ENCODE peak calls at places on chromosomes 13 and 19, in seven cellular contexts. G is HCT116, P is H1, R is GM12878, L is K562, A is SK-N-SH, W is HepG2. K is an unnamed sample.

GRCh38 chr19:50968709-50969412 is 530 bp downstream of the KLK6 start:
- DNase-seq in G (no peak), P (no peak), R (no peak), L (no peak), A (no peak), W (no peak), K (no peak)

GRCh38 chr19:16436780-16437179 is 35.0 kb downstream of the EPS15L1 start:
- DNase-seq in G (no peak), P (no peak), R (no peak), L (no peak), A (no peak), W (no peak), K (no peak)

GRCh38 chr13:68304287-68304893 is 1074.3 kb upstream of the PCDH9 start:
- DNase-seq in G (peak), P (no peak), R (no peak), L (peak), A (peak), W (peak), K (peak)

GRCh38 chr13:24670927-24671326 is 9.3 kb upstream of the ATP12A start:
- DNase-seq in G (peak), P (no peak), R (no peak), L (peak), A (peak), W (no peak), K (no peak)

GRCh38 chr13:32206097-32206740 is 108.9 kb downstream of the ZAR1L start:
- DNase-seq in G (no peak), P (no peak), R (no peak), L (no peak), A (no peak), W (no peak), K (no peak)

GRCh38 chr13:27211771-27212364 is 39.5 kb upstream of the RPL21 start:
- DNase-seq in G (peak), P (no peak), R (no peak), L (no peak), A (no peak), W (no peak), K (no peak)

GRCh38 chr13:102346769-102347168 is 55.1 kb downstream of the FGF14 start:
- DNase-seq in G (no peak), P (no peak), R (no peak), L (no peak), A (no peak), W (no peak), K (no peak)

GRCh38 chr13:21232196-21232595 is 55.7 kb downstream of the MRPL57 start:
- DNase-seq in G (no peak), P (no peak), R (no peak), L (no peak), A (no peak), W (no peak), K (no peak)

GRCh38 chr19:2494447-2495129 is 18.7 kb downstream of the GADD45B start:
- DNase-seq in G (no peak), P (no peak), R (no peak), L (peak), A (peak), W (no peak), K (no peak)

GRCh38 chr13:113653264-113654174 is 4.5 kb downstream of the ATP4B start:
- DNase-seq in G (no peak), P (no peak), R (no peak), L (no peak), A (peak), W (no peak), K (no peak)

GRCh38 chr13:107395927-107396757 is 819.2 kb downstream of the LIG4 start:
- DNase-seq in G (no peak), P (no peak), R (no peak), L (no peak), A (no peak), W (no peak), K (no peak)
- TF ChIP-seq SIN3A in G (no peak), P (no peak), R (no peak), L (no peak), A (no peak), W (no peak), K (no peak)

DNA sequence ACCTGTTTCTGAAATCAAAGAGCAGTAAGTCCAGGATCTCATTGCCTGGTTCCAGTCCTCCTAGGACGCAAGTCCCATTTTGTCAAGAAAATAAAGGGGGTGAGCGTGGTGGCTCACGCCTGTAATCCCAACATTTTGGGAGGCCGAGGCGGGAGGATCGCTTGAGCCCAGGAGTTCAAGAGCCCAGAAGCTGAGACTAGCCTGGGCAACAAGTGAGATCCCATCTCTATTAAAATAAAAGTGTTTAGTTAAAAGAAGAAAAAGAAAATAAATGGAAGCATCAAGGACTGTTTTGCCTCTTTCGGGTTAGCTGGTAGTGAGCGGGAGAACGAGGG is 344 bp upstream of the HAUS5 start:
- DNase-seq in G (no peak), P (no peak), R (no peak), L (no peak), A (no peak), W (no peak), K (no peak)
- H3K27ac ChIP-seq in G (peak), P (no peak), R (peak), L (no peak), A (no peak), W (peak), K (peak)

DNA sequence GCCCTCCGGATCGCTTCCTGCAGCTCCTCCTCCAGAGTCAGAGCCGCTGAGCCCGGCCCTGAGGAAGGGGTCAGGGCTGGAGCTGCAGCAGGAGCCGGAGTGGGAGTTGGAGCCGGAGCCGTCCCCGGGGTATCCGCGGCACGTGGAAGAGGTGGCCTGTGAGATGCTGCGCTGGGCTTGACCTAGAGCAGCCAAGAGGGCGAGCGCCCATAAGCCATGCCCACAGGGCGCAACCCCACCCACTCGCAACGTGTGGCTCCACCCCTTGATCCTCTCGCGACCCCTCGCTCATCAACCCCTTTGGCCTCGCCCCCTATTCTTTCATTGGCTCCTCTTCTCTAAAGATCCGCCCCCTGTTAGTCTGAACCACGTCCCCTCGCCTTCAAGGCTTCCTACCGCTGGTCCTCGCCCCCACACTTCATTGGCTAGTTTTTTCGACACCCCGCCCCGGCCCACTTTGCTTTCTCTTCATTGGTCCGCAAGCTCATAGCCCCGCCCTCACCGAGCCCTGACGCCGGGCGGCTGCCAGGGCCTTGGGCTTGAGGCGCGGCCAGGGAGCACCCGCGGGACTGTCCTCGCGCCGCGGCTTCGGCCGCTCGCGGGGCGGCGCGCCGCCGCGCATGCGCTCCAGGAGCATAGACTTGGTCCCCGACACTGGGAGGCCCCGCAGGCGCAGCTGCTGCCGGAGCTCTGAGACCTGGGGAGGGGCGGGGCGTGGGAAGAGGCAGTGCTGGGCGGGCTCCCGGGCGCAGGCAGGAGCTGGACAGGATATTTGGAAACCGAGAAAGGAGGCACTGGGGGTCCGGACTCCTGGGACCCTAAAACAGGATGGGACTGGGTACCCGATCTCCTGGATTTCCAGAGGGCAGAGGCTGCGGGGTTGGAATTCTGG is 5.4 kb downstream of the MAMSTR start:
- DNase-seq in G (peak), P (peak), R (peak), L (peak), A (peak), W (peak), K (peak)
- TF ChIP-seq POLR2AphosphoS5 in G (peak), P (no peak), R (no peak), L (peak), A (peak), W (peak), K (no peak)

DNA sequence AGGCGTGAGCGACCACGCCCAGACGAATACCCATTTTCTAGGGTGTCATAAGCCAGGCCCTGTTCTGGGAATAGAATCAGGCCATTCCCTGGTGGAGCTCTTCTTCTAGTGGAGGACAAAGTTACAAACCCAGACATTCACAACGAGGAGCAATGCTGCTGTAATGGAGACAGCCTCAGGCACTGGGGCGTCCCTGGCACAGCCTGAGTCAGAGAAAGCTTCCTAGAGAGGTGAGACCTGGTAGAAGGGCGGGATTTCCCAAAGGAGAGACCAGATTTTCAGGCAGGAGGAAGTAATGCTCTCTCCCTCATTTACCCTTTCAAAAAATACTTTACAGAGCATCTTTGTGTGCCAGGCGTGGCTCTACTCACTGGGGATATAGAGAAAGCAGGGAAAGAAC is 12.7 kb downstream of the PRKCG start:
- DNase-seq in G (no peak), P (no peak), R (no peak), L (no peak), A (no peak), W (no peak), K (no peak)
- TF ChIP-seq SIN3A in G (no peak), P (no peak), R (no peak), L (no peak), A (no peak), W (no peak), K (no peak)

GRCh38 chr19:11381535-11382369 is 2.4 kb downstream of the EPOR start:
- DNase-seq in G (peak), P (peak), R (peak), L (no peak), A (peak), W (no peak), K (no peak)

GRCh38 chr19:11382898-11383705 is 1.0 kb downstream of the EPOR start:
- DNase-seq in G (peak), P (peak), R (no peak), L (peak), A (peak), W (peak), K (no peak)

GRCh38 chr19:11378319-11379189 is 4.1 kb downstream of the SWSAP1 start:
- DNase-seq in G (no peak), P (peak), R (no peak), L (peak), A (peak), W (peak), K (no peak)

GRCh38 chr19:11379857-11380350 is 4.2 kb downstream of the EPOR start:
- DNase-seq in G (no peak), P (no peak), R (no peak), L (no peak), A (no peak), W (no peak), K (no peak)

DNA sequence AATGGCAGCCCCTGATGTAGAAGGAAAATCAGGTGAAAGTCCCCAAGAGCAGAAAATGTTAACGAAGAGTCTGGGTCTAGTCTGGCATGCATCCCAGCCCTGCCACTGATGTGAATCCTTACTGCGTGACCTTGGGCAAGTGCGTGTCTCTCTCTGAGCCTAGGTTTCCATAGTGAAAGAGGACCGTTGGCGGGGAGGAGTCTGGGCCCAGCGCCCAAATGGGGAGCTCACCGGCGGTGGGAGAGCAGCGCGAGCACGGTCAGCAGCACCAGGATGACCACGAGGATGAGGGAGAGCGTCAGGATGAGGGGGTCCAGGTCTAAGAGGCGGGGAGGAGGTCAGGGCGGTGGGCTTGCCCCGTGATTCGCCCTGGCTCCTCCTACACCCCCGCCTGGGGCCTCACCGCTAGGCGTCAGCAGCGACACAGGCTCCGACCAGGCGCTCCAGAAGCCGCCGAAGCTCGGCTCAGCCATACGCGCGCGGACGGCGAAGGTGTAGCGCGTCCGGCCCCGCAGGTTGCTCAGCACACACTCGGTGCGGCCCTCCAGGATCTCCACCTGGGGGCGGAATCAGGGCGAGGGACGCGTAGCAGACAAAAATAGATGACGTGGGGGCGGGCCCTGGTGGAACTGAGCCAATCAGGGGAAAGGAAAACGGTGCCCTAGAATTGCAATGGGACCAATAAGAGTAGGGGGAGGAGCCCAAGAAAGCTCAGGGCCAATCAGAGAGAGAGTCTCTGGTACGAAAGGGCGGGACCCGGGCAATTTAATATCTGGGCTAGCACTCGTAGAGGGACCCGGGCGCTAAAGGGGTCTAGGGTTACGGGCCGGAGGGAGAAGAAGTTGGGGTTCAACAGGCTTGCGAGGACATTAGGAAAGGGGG is 3.2 kb downstream of the EPOR start:
- DNase-seq in G (peak), P (peak), R (peak), L (no peak), A (peak), W (peak), K (peak)
- H3K27ac ChIP-seq in G (peak), P (peak), R (peak), L (no peak), A (peak), W (peak), K (peak)

DNA sequence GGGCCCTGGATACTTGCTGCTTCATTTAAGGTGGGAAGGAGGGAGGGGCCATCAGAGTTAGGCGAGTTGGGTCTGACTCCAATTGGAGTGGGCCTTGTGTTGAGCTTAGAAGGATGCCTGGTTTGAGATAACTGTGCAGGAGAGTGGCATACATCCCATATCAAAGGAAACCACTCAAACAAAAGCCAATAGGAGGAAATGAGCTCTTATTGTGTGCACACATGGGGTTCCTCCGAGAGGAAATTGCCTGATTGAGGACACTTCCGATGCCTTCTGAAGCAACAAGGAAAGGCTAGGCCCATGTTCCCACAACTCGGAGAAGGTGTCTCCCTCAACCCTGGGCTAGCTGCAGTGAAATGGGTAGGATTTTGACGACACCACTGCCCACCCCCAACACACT is 19.6 kb downstream of the MBNL2 start:
- DNase-seq in G (no peak), P (no peak), R (no peak), L (no peak), A (no peak), W (no peak), K (no peak)
- TF ChIP-seq POLR2AphosphoS5 in G (no peak), P (no peak), R (no peak), L (no peak), A (no peak), W (no peak), K (no peak)

K was measured in Panc1.